ENCODE peak calls at places on chromosomes 1 and 21, in nine cellular contexts. L, J, R, I, H, X, Z, C and B are unnamed samples.

GRCh38 chr1:183327429-183328290 is 90.5 kb downstream of the NMNAT2 start:
- DNase-seq in C (no peak), L (no peak), R (no peak), I (no peak), X (no peak), Z (no peak), H (no peak), J (no peak), B (no peak)

GRCh38 chr1:28163496-28164120 is 12.9 kb downstream of the PTAFR start:
- DNase-seq in R (no peak), H (no peak), I (no peak), C (no peak), J (no peak), Z (no peak), X (no peak), L (peak), B (no peak)

GRCh38 chr1:223208164-223209075 is 65.4 kb upstream of the TLR5 start:
- DNase-seq in Z (no peak), C (no peak), H (no peak), I (no peak), J (no peak), L (no peak), X (no peak), R (no peak), B (no peak)

GRCh38 chr1:53107090-53107489 is 35.3 kb downstream of the SLC1A7 start:
- DNase-seq in H (no peak), I (no peak), J (no peak), X (no peak), R (no peak), L (no peak), Z (no peak), C (no peak), B (no peak)

GRCh38 chr1:201591981-201592380 is 53.1 kb downstream of the NAV1 start:
- DNase-seq in R (no peak), J (no peak), X (no peak), I (no peak), Z (no peak), C (no peak), L (no peak), H (no peak), B (no peak)

GRCh38 chr1:2617981-2618470 is 14.8 kb downstream of the MMEL1 start:
- DNase-seq in H (no peak), J (no peak), R (no peak), L (no peak), X (no peak), Z (no peak), I (no peak), C (no peak), B (no peak)

GRCh38 chr1:5720484-5720883 is 271.7 kb downstream of the NPHP4 start:
- DNase-seq in R (no peak), X (no peak), I (no peak), H (no peak), Z (no peak), L (no peak), J (no peak), C (no peak), B (no peak)

GRCh38 chr21:15788847-15789548 is 59.2 kb downstream of the USP25 start:
- DNase-seq in I (no peak), R (no peak), J (no peak), X (peak), C (no peak), Z (no peak), H (no peak), L (peak), B (no peak)

GRCh38 chr1:61496501-61496900 is 228.4 kb downstream of the TM2D1 start:
- DNase-seq in X (peak), Z (no peak), I (no peak), L (no peak), H (no peak), R (no peak), C (no peak), J (no peak), B (no peak)

GRCh38 chr1:184773762-184774320 is 19.2 kb upstream of the EDEM3 start:
- DNase-seq in I (no peak), C (no peak), X (no peak), H (no peak), L (no peak), Z (no peak), R (no peak), J (no peak), B (no peak)

GRCh38 chr1:1426961-1427934 is 6.2 kb upstream of the ANKRD65 start:
- DNase-seq in C (no peak), H (no peak), Z (no peak), R (no peak), I (no peak), X (no peak), L (peak), J (no peak), B (no peak)

GRCh38 chr1:203320546-203321272 is 15.4 kb downstream of the BTG2 start:
- DNase-seq in R (peak), X (peak), I (peak), H (peak), C (no peak), L (peak), Z (no peak), J (no peak), B (peak)

GRCh38 chr1:199954701-199955100 is 72.8 kb upstream of the NR5A2 start:
- DNase-seq in H (no peak), I (no peak), X (no peak), R (peak), Z (no peak), J (no peak), C (no peak), L (peak), B (no peak)

GRCh38 chr1:10888791-10889627 is 92.6 kb upstream of the CASZ1 start:
- DNase-seq in L (peak), X (no peak), H (no peak), I (no peak), Z (no peak), R (no peak), J (no peak), C (no peak), B (no peak)

GRCh38 chr1:160626560-160627342 is 20.1 kb downstream of the SLAMF1 start:
- DNase-seq in L (no peak), C (no peak), I (no peak), Z (no peak), R (no peak), X (no peak), J (peak), H (peak), B (no peak)

GRCh38 chr1:58782308-58783089 is 1.3 kb downstream of the JUN start:
- DNase-seq in C (no peak), H (peak), R (no peak), X (peak), I (peak), J (peak), L (peak), Z (peak), B (peak)

GRCh38 chr1:51636765-51637522 is 20.1 kb downstream of the OSBPL9 start:
- DNase-seq in X (peak), L (no peak), R (no peak), H (no peak), C (peak), J (no peak), I (no peak), Z (no peak), B (no peak)

GRCh38 chr1:22275626-22276395 is 132.9 kb upstream of the WNT4 start:
- DNase-seq in L (peak), X (peak), J (peak), H (peak), Z (no peak), I (peak), R (peak), C (peak), B (no peak)

GRCh38 chr1:43956234-43956633 is 9.5 kb downstream of the IPO13 start:
- DNase-seq in X (no peak), I (no peak), R (no peak), Z (no peak), J (no peak), L (no peak), H (no peak), C (no peak), B (no peak)

GRCh38 chr1:11730429-11730861 is 5.5 kb upstream of the AGTRAP start:
- DNase-seq in L (no peak), X (no peak), I (no peak), Z (no peak), H (peak), J (no peak), C (no peak), R (peak), B (peak)

GRCh38 chr1:183148599-183148998 is 37.5 kb upstream of the LAMC2 start:
- DNase-seq in H (no peak), R (no peak), C (no peak), I (no peak), Z (no peak), J (no peak), L (peak), X (peak), B (no peak)

GRCh38 chr1:45325816-45326506 is 734 bp upstream of the HPDL start:
- DNase-seq in H (no peak), R (no peak), Z (no peak), I (no peak), X (no peak), L (peak), J (no peak), C (no peak), B (no peak)

GRCh38 chr1:37667023-37667769 is 25.1 kb upstream of the CDCA8 start:
- DNase-seq in L (peak), I (no peak), Z (no peak), X (no peak), J (no peak), R (no peak), C (no peak), H (no peak), B (no peak)

GRCh38 chr1:215992620-215993019 is 425.5 kb downstream of the KCTD3 start:
- DNase-seq in C (no peak), I (no peak), X (peak), R (peak), H (no peak), L (peak), Z (no peak), J (no peak), B (no peak)

GRCh38 chr1:43135857-43136781 is 36.0 kb downstream of the EBNA1BP2 start:
- DNase-seq in Z (no peak), X (peak), I (no peak), R (no peak), H (no peak), J (no peak), C (no peak), L (no peak), B (no peak)

GRCh38 chr1:212254853-212255363 is 30.3 kb upstream of the PPP2R5A start:
- DNase-seq in I (no peak), Z (no peak), C (no peak), J (no peak), X (no peak), L (no peak), H (no peak), R (no peak), B (no peak)

GRCh38 chr1:1462318-1462966 is 9.1 kb upstream of the ATAD3B start:
- DNase-seq in C (no peak), R (peak), I (no peak), X (peak), L (peak), Z (no peak), J (no peak), H (no peak), B (peak)

GRCh38 chr1:153643825-153644224 is 10.0 kb downstream of the CHTOP start:
- DNase-seq in R (no peak), H (no peak), L (no peak), I (no peak), Z (no peak), X (no peak), C (no peak), J (no peak), B (no peak)